ENCODE peak calls at places on chromosome 17, in seven cellular contexts. K, P, E, O, V, D and R are unnamed samples.

GRCh38 chr17:80718428-80718827 is 173.8 kb downstream of the RPTOR start:
- DNase-seq in O (no peak), P (no peak), K (no peak), E (no peak), V (no peak), D (no peak), R (peak; percentile 33)

GRCh38 chr17:50192873-50193274 is 8.6 kb downstream of the COL1A1 start:
- DNase-seq in P (no peak), V (no peak), K (no peak), D (no peak), O (no peak), E (no peak), R (no peak)

GRCh38 chr17:34386925-34387550 is 24.0 kb upstream of the CCL1 start:
- DNase-seq in E (no peak), V (no peak), D (peak; percentile 46), O (no peak), K (no peak), P (peak; percentile 54), R (peak; percentile 55)

GRCh38 chr17:79465011-79466006 is 145.5 kb downstream of the RBFOX3 start:
- DNase-seq in D (no peak), E (no peak), P (no peak), V (no peak), O (no peak), K (no peak), R (no peak)

GRCh38 chr17:74744714-74745547 is 3.5 kb upstream of the NHERF1 start:
- DNase-seq in V (peak; percentile 76), D (peak; percentile 47), P (peak; percentile 73), E (peak; percentile 93), O (peak; percentile 60), K (no peak), R (peak; percentile 78)

GRCh38 chr17:76075364-76076099 is 951 bp downstream of the GALR2 start:
- DNase-seq in K (no peak), O (no peak), P (no peak), D (no peak), V (no peak), E (no peak), R (peak; percentile 55)

GRCh38 chr17:76738468-76738850 is 540 bp downstream of the MFSD11 start:
- DNase-seq in V (no peak), K (no peak), O (no peak), D (no peak), E (no peak), P (peak; percentile 32), R (peak; percentile 40)

GRCh38 chr17:27379863-27380533 is 76.2 kb upstream of the KSR1 start:
- DNase-seq in E (no peak), V (peak; percentile 63), K (no peak), P (peak; percentile 76), D (peak; percentile 43), O (no peak), R (peak; percentile 65)

GRCh38 chr17:63629627-63630026 is 7.4 kb downstream of the MAP3K3 start:
- DNase-seq in V (no peak), O (no peak), D (no peak), E (no peak), P (peak; percentile 43), K (no peak), R (peak; percentile 31)

GRCh38 chr17:62626719-62627218 is 701 bp upstream of the MRC2 start:
- DNase-seq in D (peak; percentile 90), O (no peak), E (no peak), P (peak; percentile 91), V (peak; percentile 70), K (no peak), R (peak; percentile 24)

GRCh38 chr17:59361386-59361785 is 29.9 kb downstream of the YPEL2 start:
- DNase-seq in P (peak; percentile 87), K (peak; percentile 87), E (no peak), V (no peak), O (no peak), D (peak; percentile 81), R (peak; percentile 47)

GRCh38 chr17:65627892-65628622 is 66.6 kb upstream of the AXIN2 start:
- DNase-seq in E (no peak), P (peak; percentile 6), K (peak; percentile 41), D (peak; percentile 92), O (no peak), V (no peak), R (peak; percentile 77)

GRCh38 chr17:19248923-19249574 is 11.9 kb downstream of the EPN2 start:
- DNase-seq in D (peak; percentile 94), P (peak; percentile 73), K (peak; percentile 58), O (peak; percentile 29), V (no peak), E (no peak), R (no peak)

GRCh38 chr17:83010323-83011200 is 68.8 kb upstream of the METRNL start:
- DNase-seq in K (no peak), E (no peak), O (peak; percentile 65), D (peak; percentile 69), P (no peak), V (no peak), R (no peak)

GRCh38 chr17:78736526-78737079 is 45.5 kb downstream of the CYTH1 start:
- DNase-seq in O (peak; percentile 93), V (no peak), K (no peak), D (no peak), P (no peak), E (peak; percentile 34), R (peak; percentile 89)

GRCh38 chr17:33598795-33599194 is 305.7 kb upstream of the ASIC2 start:
- DNase-seq in O (no peak), V (no peak), E (no peak), D (no peak), P (no peak), K (no peak), R (no peak)

GRCh38 chr17:14061666-14062560 is 7.4 kb upstream of the COX10 start:
- DNase-seq in E (no peak), V (no peak), O (no peak), K (no peak), P (peak; percentile 94), D (peak; percentile 84), R (peak; percentile 84)

GRCh38 chr17:9032583-9032982 is 11.3 kb downstream of the NTN1 start:
- DNase-seq in K (no peak), E (no peak), P (no peak), O (no peak), D (no peak), V (no peak), R (no peak)

GRCh38 chr17:45063198-45063597 is 2.1 kb downstream of the NMT1 start:
- DNase-seq in V (no peak), D (no peak), O (no peak), K (no peak), P (no peak), E (no peak), R (no peak)